ENCODE peak calls at places on chromosomes 3 and 15, in eight cellular contexts. C is stomach, T is AG10803, L is AG04450, B is cardiac muscle cell, Q is CD14-positive monocyte, F is HFF-Myc, K is Calu3. U is an unnamed sample.

GRCh38 chr3:42088803-42089520 is 2.2 kb upstream of the TRAK1 start:
- DNase-seq in K (no peak), B (no peak), T (no peak), F (no peak), Q (no peak), C (no peak), L (no peak), U (no peak)

GRCh38 chr3:177835917-177836316 is 638.6 kb upstream of the TBL1XR1 start:
- DNase-seq in T (peak), L (peak), F (no peak), K (no peak), C (no peak), Q (no peak), B (peak), U (peak)

GRCh38 chr3:188890572-188891270 is 281.1 kb upstream of the TPRG1 start:
- DNase-seq in F (peak), K (no peak), Q (no peak), C (no peak), B (peak), L (no peak), T (peak), U (peak)

GRCh38 chr15:73485372-73485771 is 42.4 kb downstream of the REC114 start:
- DNase-seq in B (no peak), K (no peak), C (no peak), T (no peak), Q (no peak), L (no peak), F (no peak), U (no peak)

GRCh38 chr15:36334059-36334458 is 245.4 kb upstream of the CDIN1 start:
- DNase-seq in F (no peak), B (peak), K (no peak), T (peak), L (no peak), C (no peak), Q (no peak), U (peak)

GRCh38 chr3:152021951-152022461 is 148.6 kb downstream of the SUCNR1 start:
- DNase-seq in B (peak), F (peak), K (peak), Q (no peak), T (peak), L (no peak), C (no peak), U (no peak)

GRCh38 chr3:184332370-184333090 is 4.9 kb upstream of the FAM131A start:
- DNase-seq in L (peak), T (peak), Q (no peak), F (no peak), C (no peak), B (peak), K (peak), U (peak)

GRCh38 chr3:37198547-37198946 is 24.2 kb upstream of the LRRFIP2 start:
- DNase-seq in L (no peak), F (no peak), C (no peak), T (no peak), B (no peak), Q (no peak), K (no peak), U (no peak)

GRCh38 chr3:13634151-13634550 is 85.2 kb downstream of the FBLN2 start:
- DNase-seq in K (no peak), F (no peak), L (no peak), B (no peak), Q (no peak), T (no peak), C (no peak), U (no peak)

GRCh38 chr15:74345051-74345450 is 22.4 kb downstream of the CYP11A1 start:
- DNase-seq in C (no peak), K (no peak), F (no peak), T (no peak), B (peak), L (no peak), Q (no peak), U (no peak)

GRCh38 chr3:139202226-139202958 is 141.4 kb upstream of the MRPS22 start:
- DNase-seq in T (no peak), Q (no peak), F (no peak), B (no peak), C (no peak), K (peak), L (no peak), U (no peak)
- TF ChIP-seq CTCF in T (no peak), Q (no peak), F (no peak), B (no peak), C (no peak), K (peak), L (no peak), U (no peak)

GRCh38 chr3:49609314-49609713 is 55.0 kb downstream of the BSN start:
- DNase-seq in L (no peak), C (peak), Q (no peak), T (no peak), F (no peak), B (no peak), K (no peak), U (no peak)

GRCh38 chr3:49606427-49606826 is 52.1 kb downstream of the BSN start:
- DNase-seq in T (no peak), B (no peak), L (no peak), K (no peak), F (no peak), Q (no peak), C (peak), U (no peak)

GRCh38 chr3:49607105-49607591 is 52.9 kb downstream of the BSN start:
- DNase-seq in T (peak), Q (no peak), B (no peak), F (no peak), C (peak), L (no peak), K (no peak), U (no peak)

GRCh38 chr3:49609815-49610214 is 55.5 kb downstream of the BSN start:
- DNase-seq in F (no peak), C (no peak), K (no peak), T (no peak), L (no peak), Q (no peak), B (no peak), U (no peak)

GRCh38 chr3:49607796-49608195 is 53.5 kb downstream of the BSN start:
- DNase-seq in T (no peak), F (no peak), B (no peak), K (no peak), Q (no peak), C (peak), L (no peak), U (no peak)
- TF ChIP-seq CTCF in T (peak), F (peak), B (peak), K (no peak), Q (peak), C (no peak), L (peak), U (peak)

GRCh38 chr15:70680817-70681216 is 82.5 kb downstream of the UACA start:
- DNase-seq in K (no peak), F (no peak), C (no peak), Q (no peak), B (no peak), L (no peak), T (no peak), U (no peak)

DNA sequence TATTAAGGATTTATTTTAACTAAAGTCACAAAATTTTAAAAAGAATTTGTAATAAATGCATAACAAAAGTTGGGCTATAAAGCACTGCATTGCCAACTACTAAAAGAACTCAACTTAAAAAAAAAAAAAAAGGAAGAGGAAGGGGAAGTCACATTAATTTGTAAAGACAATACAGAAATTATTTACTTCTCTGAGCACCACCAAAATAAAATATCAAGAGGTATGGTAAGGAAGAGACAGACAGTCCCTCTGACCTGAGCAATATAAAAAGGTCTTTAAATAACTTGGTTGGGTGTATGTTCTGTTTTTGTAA is 83.5 kb downstream of the UACA start:
- DNase-seq in T (no peak), K (no peak), C (no peak), L (no peak), Q (no peak), F (no peak), B (no peak), U (no peak)
- TF ChIP-seq CTCF in T (no peak), K (no peak), C (no peak), L (no peak), Q (peak), F (no peak), B (no peak), U (no peak)

GRCh38 chr3:66831931-66832330 is 166.2 kb upstream of the KBTBD8 start:
- DNase-seq in B (no peak), F (no peak), L (no peak), Q (no peak), C (no peak), K (no peak), T (no peak), U (no peak)

GRCh38 chr3:66836363-66837152 is 161.5 kb upstream of the KBTBD8 start:
- DNase-seq in B (no peak), F (no peak), C (no peak), L (no peak), T (no peak), Q (no peak), K (no peak), U (no peak)
- TF ChIP-seq CTCF in B (no peak), F (no peak), C (no peak), L (peak), T (peak), Q (no peak), K (no peak), U (peak)

DNA sequence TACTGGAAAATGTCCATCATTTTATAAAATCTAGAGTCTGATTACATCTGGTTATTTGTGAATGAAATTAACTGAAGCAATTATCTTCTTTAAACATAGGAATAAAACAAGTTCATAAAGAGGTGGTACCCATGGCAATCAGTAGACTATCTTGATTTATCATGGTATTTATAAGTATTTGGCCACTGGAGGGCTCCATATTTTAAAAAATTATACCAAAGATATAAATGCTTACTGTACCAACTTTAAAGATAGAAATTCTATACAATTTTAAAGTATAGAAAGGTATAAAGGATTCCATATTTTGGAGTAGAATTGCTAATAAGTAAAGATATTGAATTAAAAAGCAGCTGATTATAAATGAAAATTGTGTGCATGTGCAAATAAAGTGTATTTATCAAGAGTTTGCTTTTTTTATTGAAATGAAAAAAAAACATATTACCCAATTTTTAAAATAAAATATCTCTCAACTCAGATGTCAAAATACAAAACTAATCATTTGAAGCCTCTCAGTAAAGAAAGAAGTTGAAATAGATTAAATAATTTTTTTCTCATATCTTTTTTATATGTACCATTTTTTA is 105.3 kb downstream of the BBX start:
- DNase-seq in K (no peak), F (no peak), Q (no peak), T (no peak), C (no peak), B (no peak), L (no peak), U (no peak)
- TF ChIP-seq CTCF in K (no peak), F (no peak), Q (peak), T (no peak), C (no peak), B (peak), L (peak), U (no peak)